ENCODE peak calls at places on chromosomes 3 and 15, in seven cellular contexts. H is GM12878, G is HCT116, I is H1, U is SK-N-SH, K is K562, L is HepG2. B is an unnamed sample.

GRCh38 chr15:77014137-77015081 is 19.5 kb downstream of the PSTPIP1 start:
- DNase-seq in I (no peak), H (no peak), U (no peak), G (no peak), K (no peak), L (no peak), B (no peak)

GRCh38 chr15:28123408-28124023 is 24.4 kb upstream of the OCA2 start:
- DNase-seq in U (peak; percentile 87), L (peak; percentile 57), K (peak; percentile 71), H (no peak), I (peak; percentile 29), G (peak; percentile 41), B (peak; percentile 47)

GRCh38 chr3:70550723-70551319 is 238.4 kb upstream of the MDFIC2 start:
- DNase-seq in U (peak; percentile 1), L (peak; percentile 42), G (no peak), I (no peak), H (no peak), K (peak; percentile 57), B (no peak)

GRCh38 chr15:70345251-70346019 is 247.7 kb upstream of the TLE3 start:
- DNase-seq in I (no peak), L (no peak), G (no peak), H (no peak), U (no peak), K (no peak), B (no peak)

GRCh38 chr3:62667714-62668113 is 207.5 kb downstream of the CADPS start:
- DNase-seq in G (no peak), L (peak; percentile 4), K (no peak), H (no peak), I (no peak), U (no peak), B (no peak)

GRCh38 chr15:71934446-71934845 is 124.1 kb downstream of the NR2E3 start:
- DNase-seq in L (no peak), K (no peak), I (no peak), H (no peak), G (no peak), U (no peak), B (no peak)

GRCh38 chr3:197833930-197834715 is 43.1 kb downstream of the LRCH3 start:
- DNase-seq in H (no peak), I (no peak), U (no peak), G (no peak), L (no peak), K (no peak), B (no peak)

GRCh38 chr3:194447161-194447560 is 39.6 kb downstream of the ATP13A3 start:
- DNase-seq in U (no peak), I (no peak), H (no peak), K (peak; percentile 30), L (peak; percentile 67), G (no peak), B (no peak)

GRCh38 chr3:130935761-130936160 is 41.9 kb downstream of the ATP2C1 start:
- DNase-seq in U (no peak), L (no peak), I (no peak), K (no peak), G (no peak), H (no peak), B (no peak)

GRCh38 chr15:63476229-63476632 is 28.2 kb upstream of the USP3 start:
- DNase-seq in U (no peak), I (no peak), L (peak; percentile 85), G (peak; percentile 65), H (no peak), K (no peak), B (no peak)

GRCh38 chr3:11465744-11466611 is 177.7 kb downstream of the VGLL4 start:
- DNase-seq in I (no peak), L (no peak), K (no peak), U (peak; percentile 38), G (no peak), H (no peak), B (no peak)

GRCh38 chr15:98515186-98515585 is 133.2 kb upstream of the IGF1R start:
- DNase-seq in U (no peak), H (no peak), G (no peak), L (no peak), I (no peak), K (no peak), B (no peak)

GRCh38 chr15:69974321-69974720 is 123.4 kb downstream of the TLE3 start:
- DNase-seq in L (no peak), G (no peak), K (no peak), H (no peak), U (no peak), I (no peak), B (no peak)

GRCh38 chr15:58546066-58546591 is 114.3 kb downstream of the LIPC start:
- DNase-seq in I (no peak), L (no peak), K (no peak), G (no peak), H (no peak), U (no peak), B (no peak)

GRCh38 chr3:42936157-42936981 is 30.4 kb downstream of the ZNF662 start:
- DNase-seq in K (peak; percentile 19), G (no peak), I (no peak), H (no peak), U (no peak), L (no peak), B (no peak)

GRCh38 chr3:46706771-46707582 is 5.8 kb downstream of the TMIE start:
- DNase-seq in U (no peak), I (no peak), K (no peak), G (no peak), L (no peak), H (no peak), B (no peak)

GRCh38 chr3:134067311-134068161 is 37.8 kb upstream of the SLCO2A1 start:
- DNase-seq in I (no peak), K (no peak), U (no peak), H (no peak), G (no peak), L (no peak), B (no peak)

GRCh38 chr15:89322822-89323221 is 11.8 kb downstream of the POLG start:
- DNase-seq in H (no peak), L (no peak), K (no peak), I (no peak), U (no peak), G (no peak), B (no peak)

DNA sequence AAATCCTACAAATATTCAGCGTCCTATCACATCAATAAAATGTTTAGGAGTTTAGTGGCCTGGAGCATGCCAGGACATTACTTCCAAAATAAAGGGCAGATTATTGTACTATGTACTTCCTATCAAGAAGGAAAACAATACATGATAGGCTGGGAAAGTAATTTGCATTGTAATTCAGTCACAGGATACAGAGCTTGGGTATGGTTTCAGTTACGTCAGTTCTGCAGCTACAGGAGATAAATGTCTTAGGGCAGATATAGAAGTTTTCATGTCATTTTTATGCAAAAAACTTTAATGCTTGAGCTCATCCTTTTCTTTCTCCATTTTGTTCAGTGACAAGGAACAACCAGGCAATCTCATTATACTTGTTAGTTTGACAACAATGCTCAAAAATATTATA is 155.2 kb downstream of the NFKBIZ start:
- DNase-seq in G (no peak), U (no peak), K (no peak), H (no peak), L (no peak), I (no peak), B (no peak)
- TF ChIP-seq YY1 in G (no peak), U (no peak), K (no peak), H (no peak), L (no peak), I (no peak), B (no peak)

GRCh38 chr3:77091809-77092208 is 51.9 kb downstream of the ROBO2 start:
- DNase-seq in L (no peak), I (no peak), U (no peak), G (no peak), H (no peak), K (no peak), B (no peak)

GRCh38 chr3:77102916-77103769 is 63.2 kb downstream of the ROBO2 start:
- DNase-seq in U (no peak), G (no peak), I (no peak), L (no peak), K (no peak), H (no peak), B (no peak)

DNA sequence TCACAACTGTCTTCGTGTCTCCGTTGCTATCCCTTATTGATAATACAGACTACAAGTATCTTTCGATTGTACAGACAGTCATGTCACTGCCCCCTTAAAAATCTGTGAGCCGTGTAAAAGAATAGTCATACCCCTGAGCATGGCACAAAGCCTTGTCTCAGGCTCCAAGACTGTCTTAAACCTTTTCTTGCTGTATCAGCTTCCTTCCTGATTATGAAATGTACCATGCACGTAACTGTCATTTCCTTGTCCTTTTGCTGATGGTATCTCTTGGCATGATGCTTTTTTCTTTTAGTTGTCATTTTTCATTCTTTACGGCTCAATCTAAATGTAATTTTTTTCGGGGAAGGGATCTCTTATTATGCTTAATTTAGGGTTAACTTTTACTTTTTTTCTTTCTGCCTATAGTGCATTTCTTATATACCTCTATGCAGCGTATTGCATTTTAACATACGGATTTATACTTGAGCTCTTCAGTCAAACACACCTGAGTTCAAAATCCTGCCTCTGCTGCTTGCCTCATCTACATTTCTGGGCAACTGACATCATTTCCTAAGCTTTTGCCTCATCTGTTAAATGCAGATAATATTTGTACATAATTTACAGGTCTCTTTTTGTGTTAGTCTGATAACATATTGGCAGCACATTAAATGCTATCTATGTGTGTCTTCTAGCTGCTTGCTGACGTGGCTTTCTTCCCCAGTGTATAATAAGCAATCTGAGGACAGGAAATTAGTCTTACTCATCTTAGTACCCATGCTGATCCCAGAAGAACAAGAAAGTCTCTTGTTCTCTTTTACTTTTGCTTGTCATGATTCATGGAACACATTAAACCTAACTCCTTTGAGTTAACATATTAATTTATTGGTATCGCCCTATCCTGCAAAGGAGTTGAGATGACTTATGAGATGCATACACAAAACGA is 57.3 kb downstream of the ROBO2 start:
- DNase-seq in L (no peak), K (peak; percentile 25), I (no peak), U (no peak), G (no peak), H (no peak), B (no peak)
- TF ChIP-seq YY1 in L (no peak), K (no peak), I (no peak), U (no peak), G (no peak), H (no peak), B (no peak)

GRCh38 chr15:94951538-94951937 is 720.2 kb downstream of the MCTP2 start:
- DNase-seq in I (no peak), U (no peak), H (no peak), K (no peak), G (no peak), L (no peak), B (no peak)
- TF ChIP-seq YY1 in I (no peak), U (no peak), H (no peak), K (no peak), G (no peak), L (no peak), B (no peak)

DNA sequence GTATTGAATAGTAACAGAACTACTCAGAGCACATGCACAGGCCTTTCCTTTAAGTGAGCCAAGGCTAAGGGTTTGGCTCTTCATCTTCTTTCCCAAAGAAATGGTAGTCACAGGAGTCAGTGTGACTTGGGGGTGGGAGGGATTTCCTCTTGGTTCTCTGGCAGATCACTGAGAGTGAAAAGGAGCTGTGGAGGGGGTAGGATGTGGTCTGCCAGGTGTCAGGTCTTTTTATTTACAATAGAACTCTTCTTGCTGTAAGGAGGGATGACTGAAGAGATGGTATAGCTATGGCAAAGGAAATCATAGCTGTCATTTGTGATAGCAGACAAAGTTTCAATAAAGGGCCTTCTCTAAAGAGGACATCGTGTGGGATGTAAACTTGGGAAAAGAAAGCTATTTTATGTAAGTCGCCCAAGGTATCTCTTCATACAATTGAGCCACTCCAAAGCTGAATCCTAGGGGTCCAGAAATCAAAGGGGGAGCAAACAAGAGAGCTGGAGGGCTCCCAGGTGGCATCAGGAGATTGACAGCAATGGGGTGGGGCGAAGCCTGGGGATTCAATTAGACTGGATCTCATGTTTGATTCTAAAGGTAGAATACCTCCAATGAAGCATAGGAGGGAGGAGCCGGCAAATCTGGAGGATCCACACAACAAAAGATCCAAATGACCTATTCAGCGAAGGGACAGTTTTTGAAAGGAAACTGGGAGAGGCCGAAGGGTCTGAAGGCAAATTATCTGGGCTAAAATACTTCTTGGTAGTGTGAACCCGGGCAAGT is 20.0 kb upstream of the CHD2 start:
- DNase-seq in G (no peak), I (no peak), U (no peak), K (no peak), L (no peak), H (no peak), B (no peak)
- TF ChIP-seq YY1 in G (no peak), I (no peak), U (no peak), K (no peak), L (no peak), H (no peak), B (no peak)

B was measured in NT2/D1.